ENCODE peak calls at places on chromosomes 4 and X, in five cellular contexts. One of them, this sample, is unnamed.

GRCh38 chr4:83174844-83175414 is 60.4 kb upstream of the PLAC8 start:
- DNase-seq in bronchial epithelial cell: no peak
- DNase-seq in WTC11: no peak
- DNase-seq in sigmoid colon: no peak
- DNase-seq in GM23338: no peak
- DNase-seq in this sample: no peak

GRCh38 chr4:184648220-184649025 is 824 bp downstream of the CASP3 start:
- DNase-seq in bronchial epithelial cell: peak; percentile 35
- DNase-seq in WTC11: peak; percentile 45
- DNase-seq in sigmoid colon: peak; percentile 87
- DNase-seq in GM23338: peak; percentile 54
- DNase-seq in this sample: peak; percentile 48

GRCh38 chrX:50448565-50448964 is 22.1 kb downstream of the DGKK start:
- DNase-seq in bronchial epithelial cell: peak; percentile 80
- DNase-seq in WTC11: peak; percentile 48
- DNase-seq in sigmoid colon: no peak
- DNase-seq in GM23338: peak; percentile 41
- DNase-seq in this sample: no peak

GRCh38 chr4:139912423-139912822 is 241.6 kb downstream of the MAML3 start:
- DNase-seq in bronchial epithelial cell: no peak
- DNase-seq in WTC11: no peak
- DNase-seq in sigmoid colon: no peak
- DNase-seq in GM23338: peak; percentile 37
- DNase-seq in this sample: no peak

GRCh38 chrX:120468479-120468824 is 644 bp downstream of the LAMP2 start:
- DNase-seq in bronchial epithelial cell: no peak
- DNase-seq in WTC11: no peak
- DNase-seq in sigmoid colon: no peak
- DNase-seq in GM23338: no peak
- DNase-seq in this sample: no peak

GRCh38 chr4:41452484-41453225 is 85.3 kb upstream of the LIMCH1 start:
- DNase-seq in bronchial epithelial cell: no peak
- DNase-seq in WTC11: no peak
- DNase-seq in sigmoid colon: no peak
- DNase-seq in GM23338: no peak
- DNase-seq in this sample: no peak

GRCh38 chr4:123553279-123553678 is 156.7 kb downstream of the SPRY1 start:
- DNase-seq in bronchial epithelial cell: no peak
- DNase-seq in WTC11: no peak
- DNase-seq in sigmoid colon: no peak
- DNase-seq in GM23338: no peak
- DNase-seq in this sample: no peak

GRCh38 chrX:77502951-77503525 is 55.8 kb downstream of the FGF16 start:
- DNase-seq in bronchial epithelial cell: no peak
- DNase-seq in WTC11: no peak
- DNase-seq in sigmoid colon: no peak
- DNase-seq in GM23338: peak; percentile 29
- DNase-seq in this sample: no peak

GRCh38 chrX:155874571-155875244 is 6.4 kb upstream of the VAMP7 start:
- DNase-seq in bronchial epithelial cell: no peak
- DNase-seq in WTC11: no peak
- DNase-seq in sigmoid colon: no peak
- DNase-seq in GM23338: peak; percentile 6
- DNase-seq in this sample: no peak

GRCh38 chr4:79982587-79983327 is 90.3 kb downstream of the ANTXR2 start:
- DNase-seq in bronchial epithelial cell: no peak
- DNase-seq in WTC11: no peak
- DNase-seq in sigmoid colon: no peak
- DNase-seq in GM23338: no peak
- DNase-seq in this sample: no peak

GRCh38 chr4:16772366-16772850 is 126.0 kb downstream of the LDB2 start:
- DNase-seq in bronchial epithelial cell: no peak
- DNase-seq in WTC11: no peak
- DNase-seq in sigmoid colon: no peak
- DNase-seq in GM23338: no peak
- DNase-seq in this sample: no peak

GRCh38 chr4:138535316-138535715 is 293.2 kb upstream of the SLC7A11 start:
- DNase-seq in bronchial epithelial cell: no peak
- DNase-seq in WTC11: no peak
- DNase-seq in sigmoid colon: no peak
- DNase-seq in GM23338: no peak
- DNase-seq in this sample: peak; percentile 16

GRCh38 chr4:105350859-105351494 is 122.9 kb downstream of the PPA2 start:
- DNase-seq in bronchial epithelial cell: no peak
- DNase-seq in WTC11: no peak
- DNase-seq in sigmoid colon: no peak
- DNase-seq in GM23338: no peak
- DNase-seq in this sample: no peak

GRCh38 chr4:173505924-173506779 is 23.9 kb downstream of the HAND2 start:
- DNase-seq in bronchial epithelial cell: no peak
- DNase-seq in WTC11: peak; percentile 84
- DNase-seq in sigmoid colon: peak; percentile 90
- DNase-seq in GM23338: peak; percentile 90
- DNase-seq in this sample: peak; percentile 39

GRCh38 chr4:19835429-19835828 is 416.3 kb upstream of the SLIT2 start:
- DNase-seq in bronchial epithelial cell: no peak
- DNase-seq in WTC11: no peak
- DNase-seq in sigmoid colon: no peak
- DNase-seq in GM23338: no peak
- DNase-seq in this sample: no peak

GRCh38 chr4:8267077-8267476 is 2.5 kb upstream of the HTRA3 start:
- DNase-seq in bronchial epithelial cell: peak; percentile 52
- DNase-seq in WTC11: peak; percentile 78
- DNase-seq in sigmoid colon: peak; percentile 90
- DNase-seq in GM23338: peak; percentile 87
- DNase-seq in this sample: peak; percentile 22

GRCh38 chrX:6917666-6918065 is 229.8 kb upstream of the STS start:
- DNase-seq in bronchial epithelial cell: no peak
- DNase-seq in WTC11: no peak
- DNase-seq in sigmoid colon: no peak
- DNase-seq in GM23338: peak; percentile 4
- DNase-seq in this sample: no peak

GRCh38 chrX:109199726-109200125 is 282.2 kb downstream of the GUCY2F start:
- DNase-seq in bronchial epithelial cell: peak; percentile 0
- DNase-seq in WTC11: no peak
- DNase-seq in sigmoid colon: no peak
- DNase-seq in GM23338: no peak
- DNase-seq in this sample: no peak

GRCh38 chrX:107429090-107429489 is 20.4 kb upstream of the FRMPD3 start:
- DNase-seq in bronchial epithelial cell: peak; percentile 18
- DNase-seq in WTC11: peak; percentile 56
- DNase-seq in sigmoid colon: no peak
- DNase-seq in GM23338: peak; percentile 42
- DNase-seq in this sample: peak; percentile 14

GRCh38 chr4:25760518-25761157 is 102.2 kb downstream of the SEL1L3 start:
- DNase-seq in bronchial epithelial cell: peak; percentile 11
- DNase-seq in WTC11: no peak
- DNase-seq in sigmoid colon: no peak
- DNase-seq in GM23338: no peak
- DNase-seq in this sample: no peak

GRCh38 chr4:38050560-38051350 is 90.6 kb downstream of the PTTG2 start:
- DNase-seq in bronchial epithelial cell: no peak
- DNase-seq in WTC11: no peak
- DNase-seq in sigmoid colon: no peak
- DNase-seq in GM23338: no peak
- DNase-seq in this sample: no peak

GRCh38 chr4:1981251-1982055 is 27.3 kb downstream of the NELFA start:
- DNase-seq in bronchial epithelial cell: no peak
- DNase-seq in WTC11: peak; percentile 70
- DNase-seq in sigmoid colon: no peak
- DNase-seq in GM23338: peak; percentile 64
- DNase-seq in this sample: no peak

GRCh38 chr4:26320159-26320452 is 708 bp upstream of the RBPJ start:
- DNase-seq in bronchial epithelial cell: peak; percentile 41
- DNase-seq in WTC11: no peak
- DNase-seq in sigmoid colon: no peak
- DNase-seq in GM23338: no peak
- DNase-seq in this sample: peak; percentile 28

GRCh38 chr4:110793381-110793801 is 170.5 kb upstream of the PITX2 start:
- DNase-seq in bronchial epithelial cell: no peak
- DNase-seq in WTC11: no peak
- DNase-seq in sigmoid colon: no peak
- DNase-seq in GM23338: no peak
- DNase-seq in this sample: peak; percentile 37

GRCh38 chr4:56701156-56701471 is 20.0 kb upstream of the HOPX start:
- DNase-seq in bronchial epithelial cell: no peak
- DNase-seq in WTC11: no peak
- DNase-seq in sigmoid colon: no peak
- DNase-seq in GM23338: no peak
- DNase-seq in this sample: no peak

GRCh38 chrX:18899796-18900380 is 84.0 kb downstream of the PHKA2 start:
- DNase-seq in bronchial epithelial cell: peak; percentile 4
- DNase-seq in WTC11: peak; percentile 34
- DNase-seq in sigmoid colon: no peak
- DNase-seq in GM23338: peak; percentile 35
- DNase-seq in this sample: no peak

GRCh38 chr4:16779028-16779675 is 119.3 kb downstream of the LDB2 start:
- DNase-seq in bronchial epithelial cell: no peak
- DNase-seq in WTC11: no peak
- DNase-seq in sigmoid colon: no peak
- DNase-seq in GM23338: no peak
- DNase-seq in this sample: no peak

GRCh38 chrX:103846395-103846794 is 14.3 kb upstream of the RAB9B start:
- DNase-seq in bronchial epithelial cell: peak; percentile 4
- DNase-seq in WTC11: no peak
- DNase-seq in sigmoid colon: no peak
- DNase-seq in GM23338: no peak
- DNase-seq in this sample: no peak

GRCh38 chrX:53659039-53659438 is 27.5 kb downstream of the HUWE1 start:
- DNase-seq in bronchial epithelial cell: no peak
- DNase-seq in WTC11: no peak
- DNase-seq in sigmoid colon: no peak
- DNase-seq in GM23338: no peak
- DNase-seq in this sample: no peak

GRCh38 chr4:15779336-15779735 is 1.2 kb downstream of the CD38 start:
- DNase-seq in bronchial epithelial cell: peak; percentile 71
- DNase-seq in WTC11: peak; percentile 43
- DNase-seq in sigmoid colon: peak; percentile 71
- DNase-seq in GM23338: peak; percentile 81
- DNase-seq in this sample: no peak

GRCh38 chr4:149108626-149109025 is 666.4 kb upstream of the NR3C2 start:
- DNase-seq in bronchial epithelial cell: no peak
- DNase-seq in WTC11: no peak
- DNase-seq in sigmoid colon: no peak
- DNase-seq in GM23338: no peak
- DNase-seq in this sample: peak; percentile 21

GRCh38 chr4:149113804-149114430 is 671.7 kb upstream of the NR3C2 start:
- DNase-seq in bronchial epithelial cell: peak; percentile 69
- DNase-seq in WTC11: no peak
- DNase-seq in sigmoid colon: no peak
- DNase-seq in GM23338: no peak
- DNase-seq in this sample: peak; percentile 63

GRCh38 chr4:149110499-149110898 is 668.3 kb upstream of the NR3C2 start:
- DNase-seq in bronchial epithelial cell: no peak
- DNase-seq in WTC11: no peak
- DNase-seq in sigmoid colon: no peak
- DNase-seq in GM23338: no peak
- DNase-seq in this sample: no peak

GRCh38 chr4:149112109-149112508 is 669.9 kb upstream of the NR3C2 start:
- DNase-seq in bronchial epithelial cell: no peak
- DNase-seq in WTC11: no peak
- DNase-seq in sigmoid colon: no peak
- DNase-seq in GM23338: peak; percentile 20
- DNase-seq in this sample: no peak
- TF ChIP-seq CTCF in bronchial epithelial cell: no peak
- TF ChIP-seq CTCF in WTC11: no peak
- TF ChIP-seq CTCF in sigmoid colon: no peak
- TF ChIP-seq CTCF in GM23338: peak; percentile 51
- TF ChIP-seq CTCF in this sample: no peak

GRCh38 chrX:13028871-13029336 is 15.5 kb downstream of the FAM9C start:
- DNase-seq in bronchial epithelial cell: peak; percentile 62
- DNase-seq in WTC11: no peak
- DNase-seq in sigmoid colon: no peak
- DNase-seq in GM23338: peak; percentile 27
- DNase-seq in this sample: peak; percentile 21

GRCh38 chrX:13029341-13029740 is 15.1 kb downstream of the FAM9C start:
- DNase-seq in bronchial epithelial cell: peak; percentile 32
- DNase-seq in WTC11: peak; percentile 12
- DNase-seq in sigmoid colon: no peak
- DNase-seq in GM23338: no peak
- DNase-seq in this sample: peak; percentile 24

GRCh38 chrX:13024911-13025454 is 19.4 kb downstream of the FAM9C start:
- DNase-seq in bronchial epithelial cell: no peak
- DNase-seq in WTC11: no peak
- DNase-seq in sigmoid colon: no peak
- DNase-seq in GM23338: no peak
- DNase-seq in this sample: no peak

GRCh38 chrX:13029831-13030771 is 14.3 kb downstream of the FAM9C start:
- DNase-seq in bronchial epithelial cell: no peak
- DNase-seq in WTC11: peak; percentile 12
- DNase-seq in sigmoid colon: no peak
- DNase-seq in GM23338: peak; percentile 31
- DNase-seq in this sample: no peak

GRCh38 chrX:13026877-13027652 is 17.4 kb downstream of the FAM9C start:
- DNase-seq in bronchial epithelial cell: no peak
- DNase-seq in WTC11: no peak
- DNase-seq in sigmoid colon: no peak
- DNase-seq in GM23338: no peak
- DNase-seq in this sample: no peak
- TF ChIP-seq CTCF in bronchial epithelial cell: no peak
- TF ChIP-seq CTCF in WTC11: no peak
- TF ChIP-seq CTCF in sigmoid colon: no peak
- TF ChIP-seq CTCF in GM23338: no peak
- TF ChIP-seq CTCF in this sample: no peak

GRCh38 chr4:84821064-84821463 is 145.4 kb downstream of the WDFY3 start:
- DNase-seq in bronchial epithelial cell: no peak
- DNase-seq in WTC11: no peak
- DNase-seq in sigmoid colon: no peak
- DNase-seq in GM23338: no peak
- DNase-seq in this sample: no peak

GRCh38 chr4:84825701-84826100 is 140.8 kb downstream of the WDFY3 start:
- DNase-seq in bronchial epithelial cell: no peak
- DNase-seq in WTC11: no peak
- DNase-seq in sigmoid colon: no peak
- DNase-seq in GM23338: no peak
- DNase-seq in this sample: no peak

DNA sequence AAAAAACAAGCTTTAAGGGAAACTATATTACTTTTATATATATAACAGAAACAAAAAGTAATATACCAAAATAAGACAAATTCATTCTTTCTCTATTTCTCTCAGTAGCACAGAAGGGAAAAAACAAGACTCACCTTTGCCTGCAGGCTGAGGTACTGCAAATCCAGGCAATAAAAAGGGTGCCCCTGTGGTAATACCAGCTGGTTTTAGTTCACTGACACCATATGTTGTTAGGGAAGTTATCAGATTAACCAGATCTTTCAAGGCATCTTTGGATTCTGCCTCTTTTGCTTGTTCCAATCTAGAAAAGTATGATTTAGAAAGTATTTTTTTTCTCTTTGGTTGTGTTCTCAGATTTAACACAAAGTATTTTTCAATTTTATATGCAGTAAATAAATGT is 139.8 kb downstream of the WDFY3 start:
- DNase-seq in bronchial epithelial cell: no peak
- DNase-seq in WTC11: no peak
- DNase-seq in sigmoid colon: no peak
- DNase-seq in GM23338: no peak
- DNase-seq in this sample: no peak
- TF ChIP-seq CTCF in bronchial epithelial cell: no peak
- TF ChIP-seq CTCF in WTC11: no peak
- TF ChIP-seq CTCF in sigmoid colon: no peak
- TF ChIP-seq CTCF in GM23338: no peak
- TF ChIP-seq CTCF in this sample: no peak

GRCh38 chr4:144754562-144755410 is 108.8 kb downstream of the HHIP start:
- DNase-seq in bronchial epithelial cell: peak; percentile 47
- DNase-seq in WTC11: peak; percentile 10
- DNase-seq in sigmoid colon: no peak
- DNase-seq in GM23338: peak; percentile 62
- DNase-seq in this sample: peak; percentile 36
- TF ChIP-seq CTCF in bronchial epithelial cell: peak; percentile 70
- TF ChIP-seq CTCF in WTC11: no peak
- TF ChIP-seq CTCF in sigmoid colon: no peak
- TF ChIP-seq CTCF in GM23338: peak; percentile 74
- TF ChIP-seq CTCF in this sample: peak; percentile 76

This sample was measured in HFFc6.